ENCODE peak calls at places on chromosome 2, in seven cellular contexts. One of them, this sample, is unnamed.

GRCh38 chr2:11863103-11863502 is 116.7 kb downstream of the LPIN1 start:
- DNase-seq in aorta: no peak
- DNase-seq in A172: no peak
- DNase-seq in cardiac muscle cell: peak
- DNase-seq in AG04450: no peak
- DNase-seq in chondrocyte: no peak
- DNase-seq in NCI-H524: no peak
- DNase-seq in this sample: no peak

GRCh38 chr2:26770986-26771586 is 7.0 kb downstream of the SLC35F6 start:
- DNase-seq in NCI-H524: peak
- DNase-seq in cardiac muscle cell: no peak
- DNase-seq in chondrocyte: peak
- DNase-seq in AG04450: peak
- DNase-seq in aorta: peak
- DNase-seq in A172: peak
- DNase-seq in this sample: peak

GRCh38 chr2:33116799-33117198 is 170.0 kb downstream of the LTBP1 start:
- DNase-seq in chondrocyte: no peak
- DNase-seq in NCI-H524: no peak
- DNase-seq in cardiac muscle cell: no peak
- DNase-seq in AG04450: no peak
- DNase-seq in aorta: no peak
- DNase-seq in A172: no peak
- DNase-seq in this sample: no peak

GRCh38 chr2:126862730-126863129 is 36.0 kb upstream of the TEX51 start:
- DNase-seq in NCI-H524: no peak
- DNase-seq in aorta: no peak
- DNase-seq in AG04450: no peak
- DNase-seq in A172: no peak
- DNase-seq in cardiac muscle cell: no peak
- DNase-seq in chondrocyte: no peak
- DNase-seq in this sample: no peak

GRCh38 chr2:167954500-167954899 is 292.9 kb downstream of the STK39 start:
- DNase-seq in AG04450: no peak
- DNase-seq in cardiac muscle cell: no peak
- DNase-seq in aorta: no peak
- DNase-seq in chondrocyte: no peak
- DNase-seq in A172: no peak
- DNase-seq in NCI-H524: no peak
- DNase-seq in this sample: no peak

GRCh38 chr2:235825946-235826345 is 332.1 kb downstream of the AGAP1 start:
- DNase-seq in A172: no peak
- DNase-seq in aorta: peak
- DNase-seq in chondrocyte: no peak
- DNase-seq in AG04450: no peak
- DNase-seq in cardiac muscle cell: no peak
- DNase-seq in NCI-H524: no peak
- DNase-seq in this sample: no peak

GRCh38 chr2:224163573-224164307 is 124.7 kb upstream of the SERPINE2 start:
- DNase-seq in AG04450: peak
- DNase-seq in chondrocyte: no peak
- DNase-seq in A172: peak
- DNase-seq in aorta: no peak
- DNase-seq in cardiac muscle cell: no peak
- DNase-seq in NCI-H524: no peak
- DNase-seq in this sample: no peak

GRCh38 chr2:237435844-237436590 is 22.1 kb upstream of the COL6A3 start:
- DNase-seq in NCI-H524: no peak
- DNase-seq in aorta: peak
- DNase-seq in chondrocyte: no peak
- DNase-seq in A172: peak
- DNase-seq in AG04450: no peak
- DNase-seq in cardiac muscle cell: no peak
- DNase-seq in this sample: no peak

GRCh38 chr2:34025196-34025595 is 426.1 kb upstream of the FAM98A start:
- DNase-seq in AG04450: no peak
- DNase-seq in chondrocyte: no peak
- DNase-seq in NCI-H524: no peak
- DNase-seq in A172: no peak
- DNase-seq in cardiac muscle cell: no peak
- DNase-seq in aorta: no peak
- DNase-seq in this sample: no peak

GRCh38 chr2:237156857-237157550 is 71.3 kb downstream of the COPS8 start:
- DNase-seq in A172: no peak
- DNase-seq in aorta: peak
- DNase-seq in AG04450: no peak
- DNase-seq in cardiac muscle cell: no peak
- DNase-seq in NCI-H524: no peak
- DNase-seq in chondrocyte: peak
- DNase-seq in this sample: no peak

GRCh38 chr2:18546586-18546985 is 13.9 kb downstream of the RDH14 start:
- DNase-seq in cardiac muscle cell: peak
- DNase-seq in A172: no peak
- DNase-seq in NCI-H524: peak
- DNase-seq in aorta: no peak
- DNase-seq in chondrocyte: no peak
- DNase-seq in AG04450: no peak
- DNase-seq in this sample: no peak

GRCh38 chr2:69762513-69763494 is 20.9 kb downstream of the ANXA4 start:
- DNase-seq in aorta: no peak
- DNase-seq in NCI-H524: no peak
- DNase-seq in AG04450: no peak
- DNase-seq in chondrocyte: no peak
- DNase-seq in cardiac muscle cell: no peak
- DNase-seq in A172: no peak
- DNase-seq in this sample: no peak

This sample was measured in pancreas.